ENCODE peak calls at places on chromosome 15, in six cellular contexts. One of them, this sample, is unnamed.

GRCh38 chr15:58348095-58348812 is 83.5 kb upstream of the LIPC start:
- DNase-seq in T47D: no peak
- DNase-seq in heart left ventricle: no peak
- DNase-seq in midbrain: no peak
- DNase-seq in tibial artery: no peak
- DNase-seq in HTR-8/SVneo: no peak
- DNase-seq in this sample: no peak

GRCh38 chr15:99485992-99486370 is 79.8 kb upstream of the MEF2A start:
- DNase-seq in T47D: no peak
- DNase-seq in heart left ventricle: no peak
- DNase-seq in midbrain: no peak
- DNase-seq in tibial artery: no peak
- DNase-seq in HTR-8/SVneo: no peak
- DNase-seq in this sample: no peak

GRCh38 chr15:25846377-25846776 is 16.8 kb downstream of the ATP10A start:
- DNase-seq in T47D: no peak
- DNase-seq in heart left ventricle: no peak
- DNase-seq in midbrain: no peak
- DNase-seq in tibial artery: no peak
- DNase-seq in HTR-8/SVneo: no peak
- DNase-seq in this sample: no peak

GRCh38 chr15:67420137-67420536 is 100.8 kb upstream of the C15orf61 start:
- DNase-seq in T47D: no peak
- DNase-seq in heart left ventricle: no peak
- DNase-seq in midbrain: no peak
- DNase-seq in tibial artery: no peak
- DNase-seq in HTR-8/SVneo: no peak
- DNase-seq in this sample: no peak

GRCh38 chr15:100703032-100703578 is 100.7 kb downstream of the ASB7 start:
- DNase-seq in T47D: no peak
- DNase-seq in heart left ventricle: no peak
- DNase-seq in midbrain: no peak
- DNase-seq in tibial artery: no peak
- DNase-seq in HTR-8/SVneo: no peak
- DNase-seq in this sample: no peak

GRCh38 chr15:79157631-79158592 is 67.3 kb upstream of the RASGRF1 start:
- DNase-seq in T47D: no peak
- DNase-seq in heart left ventricle: no peak
- DNase-seq in midbrain: no peak
- DNase-seq in tibial artery: no peak
- DNase-seq in HTR-8/SVneo: no peak
- DNase-seq in this sample: no peak

GRCh38 chr15:93384886-93385285 is 295.9 kb upstream of the RGMA start:
- DNase-seq in T47D: no peak
- DNase-seq in heart left ventricle: no peak
- DNase-seq in midbrain: no peak
- DNase-seq in tibial artery: no peak
- DNase-seq in HTR-8/SVneo: no peak
- DNase-seq in this sample: no peak

GRCh38 chr15:29788433-29789034 is 33.7 kb downstream of the TJP1 start:
- DNase-seq in T47D: no peak
- DNase-seq in heart left ventricle: no peak
- DNase-seq in midbrain: no peak
- DNase-seq in tibial artery: no peak
- DNase-seq in HTR-8/SVneo: no peak
- DNase-seq in this sample: no peak

GRCh38 chr15:31397851-31398661 is 71.4 kb downstream of the KLF13 start:
- DNase-seq in T47D: no peak
- DNase-seq in heart left ventricle: no peak
- DNase-seq in midbrain: no peak
- DNase-seq in tibial artery: no peak
- DNase-seq in HTR-8/SVneo: no peak
- DNase-seq in this sample: no peak

This sample was measured in C1 segment of cervical spinal cord.